ENCODE peak calls at places on chromosomes 11 and 22, in seven cellular contexts. One of them, this sample, is unnamed.

GRCh38 chr11:12494699-12495098 is 117.3 kb downstream of the PARVA start:
- DNase-seq in sciatic nerve: no peak
- DNase-seq in effector CD8-positive, alpha-beta T cell: no peak
- DNase-seq in OCI-LY7: no peak
- DNase-seq in osteocyte: peak; percentile 0
- DNase-seq in H4: no peak
- DNase-seq in activated T-cell treated with anti-CD3 and anti-CD28 coated beads, Interleukin-2, amount 50 U/mL, for 72 hours: no peak
- DNase-seq in this sample: no peak

GRCh38 chr11:102722804-102723203 is 1.9 kb downstream of the MMP8 start:
- DNase-seq in sciatic nerve: no peak
- DNase-seq in effector CD8-positive, alpha-beta T cell: no peak
- DNase-seq in OCI-LY7: no peak
- DNase-seq in osteocyte: no peak
- DNase-seq in H4: no peak
- DNase-seq in activated T-cell treated with anti-CD3 and anti-CD28 coated beads, Interleukin-2, amount 50 U/mL, for 72 hours: no peak
- DNase-seq in this sample: no peak

GRCh38 chr11:107799245-107799859 is 59.2 kb downstream of the SLC35F2 start:
- DNase-seq in sciatic nerve: peak; percentile 81
- DNase-seq in effector CD8-positive, alpha-beta T cell: peak; percentile 13
- DNase-seq in OCI-LY7: peak; percentile 71
- DNase-seq in osteocyte: peak; percentile 87
- DNase-seq in H4: peak; percentile 49
- DNase-seq in activated T-cell treated with anti-CD3 and anti-CD28 coated beads, Interleukin-2, amount 50 U/mL, for 72 hours: peak; percentile 67
- DNase-seq in this sample: peak; percentile 42

GRCh38 chr22:45878901-45879551 is 97.9 kb downstream of the WNT7B start:
- DNase-seq in sciatic nerve: peak; percentile 48
- DNase-seq in effector CD8-positive, alpha-beta T cell: no peak
- DNase-seq in OCI-LY7: no peak
- DNase-seq in osteocyte: peak; percentile 75
- DNase-seq in H4: no peak
- DNase-seq in activated T-cell treated with anti-CD3 and anti-CD28 coated beads, Interleukin-2, amount 50 U/mL, for 72 hours: no peak
- DNase-seq in this sample: no peak

GRCh38 chr22:38655532-38656255 is 498 bp downstream of the FAM227A start:
- DNase-seq in sciatic nerve: no peak
- DNase-seq in effector CD8-positive, alpha-beta T cell: no peak
- DNase-seq in OCI-LY7: peak; percentile 6
- DNase-seq in osteocyte: no peak
- DNase-seq in H4: no peak
- DNase-seq in activated T-cell treated with anti-CD3 and anti-CD28 coated beads, Interleukin-2, amount 50 U/mL, for 72 hours: no peak
- DNase-seq in this sample: no peak

GRCh38 chr11:34234086-34234740 is 123.6 kb downstream of the ABTB2 start:
- DNase-seq in sciatic nerve: no peak
- DNase-seq in effector CD8-positive, alpha-beta T cell: peak; percentile 58
- DNase-seq in OCI-LY7: peak; percentile 68
- DNase-seq in osteocyte: no peak
- DNase-seq in H4: peak; percentile 79
- DNase-seq in activated T-cell treated with anti-CD3 and anti-CD28 coated beads, Interleukin-2, amount 50 U/mL, for 72 hours: peak; percentile 82
- DNase-seq in this sample: no peak

GRCh38 chr11:130131957-130132850 is 27.4 kb upstream of the ST14 start:
- DNase-seq in sciatic nerve: no peak
- DNase-seq in effector CD8-positive, alpha-beta T cell: peak; percentile 13
- DNase-seq in OCI-LY7: peak; percentile 83
- DNase-seq in osteocyte: no peak
- DNase-seq in H4: peak; percentile 44
- DNase-seq in activated T-cell treated with anti-CD3 and anti-CD28 coated beads, Interleukin-2, amount 50 U/mL, for 72 hours: peak; percentile 63
- DNase-seq in this sample: no peak

GRCh38 chr11:43738600-43739409 is 58.3 kb downstream of the HSD17B12 start:
- DNase-seq in sciatic nerve: no peak
- DNase-seq in effector CD8-positive, alpha-beta T cell: no peak
- DNase-seq in OCI-LY7: no peak
- DNase-seq in osteocyte: no peak
- DNase-seq in H4: peak; percentile 82
- DNase-seq in activated T-cell treated with anti-CD3 and anti-CD28 coated beads, Interleukin-2, amount 50 U/mL, for 72 hours: no peak
- DNase-seq in this sample: no peak

This sample was measured in globus pallidus.